ENCODE peak calls at places on chromosomes 6 and 20, in four cellular contexts. Y is K562, R is A549, L is IMR-90. M is an unnamed sample.

GRCh38 chr20:52595492-52595891 is 376.7 kb upstream of the TSHZ2 start:
- DNase-seq in L (no peak), R (no peak), Y (no peak), M (no peak)

GRCh38 chr6:168179133-168179532 is 100.1 kb upstream of the FRMD1 start:
- DNase-seq in R (no peak), L (no peak), Y (no peak), M (no peak)

GRCh38 chr6:15023448-15023847 is 222.4 kb upstream of the JARID2 start:
- DNase-seq in L (no peak), R (no peak), Y (no peak), M (peak; percentile 94)

GRCh38 chr20:62376112-62377063 is 9.3 kb upstream of the LAMA5 start:
- DNase-seq in Y (no peak), R (no peak), L (peak; percentile 32), M (no peak)

GRCh38 chr6:146913842-146914562 is 290.2 kb upstream of the STXBP5 start:
- DNase-seq in R (peak; percentile 52), L (peak; percentile 99), Y (peak; percentile 81), M (no peak)

GRCh38 chr6:83221886-83222479 is 28.8 kb downstream of the RWDD2A start:
- DNase-seq in L (peak; percentile 54), R (no peak), Y (no peak), M (no peak)

GRCh38 chr20:9515761-9516657 is 1.6 kb downstream of the LAMP5 start:
- DNase-seq in R (no peak), L (no peak), Y (no peak), M (no peak)

GRCh38 chr20:50347568-50347981 is 156.9 kb downstream of the CEBPB start:
- DNase-seq in R (no peak), L (no peak), Y (no peak), M (no peak)

GRCh38 chr6:35161265-35161664 is 20.1 kb upstream of the TCP11 start:
- DNase-seq in L (no peak), Y (no peak), R (no peak), M (no peak)

GRCh38 chr6:104702126-104702841 is 157.4 kb downstream of the HACE1 start:
- DNase-seq in R (no peak), L (no peak), Y (no peak), M (no peak)

GRCh38 chr20:57939499-57939898 is 229.7 kb upstream of the PMEPA1 start:
- DNase-seq in Y (no peak), R (no peak), L (no peak), M (no peak)

DNA sequence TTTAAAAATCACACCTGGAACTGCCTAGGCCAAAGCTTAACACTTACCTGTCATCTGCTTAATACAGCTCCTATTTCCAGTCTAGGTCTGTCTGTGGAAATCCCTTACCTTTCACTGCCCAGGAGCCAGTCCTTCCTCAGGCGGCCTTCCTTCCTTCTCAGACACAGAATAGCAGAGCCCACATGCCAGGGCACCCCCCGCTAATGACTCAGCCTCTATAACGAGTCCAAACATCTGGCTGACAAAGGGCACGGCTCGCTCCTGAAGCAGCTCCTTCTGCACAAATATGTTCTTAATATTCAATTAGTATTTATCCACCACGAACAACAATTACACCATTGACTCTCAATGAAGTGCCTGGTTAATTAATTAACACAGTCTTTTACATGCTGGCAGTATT is 158.4 kb upstream of the MLN start:
- DNase-seq in R (no peak), Y (no peak), L (peak; percentile 15), M (no peak)
- TF ChIP-seq ELK1 in R (no peak), Y (no peak), L (no peak), M (no peak)

GRCh38 chr20:39016496-39016895 is 54.4 kb downstream of the DHX35 start:
- DNase-seq in L (no peak), R (no peak), Y (no peak), M (no peak)

GRCh38 chr20:39009348-39009747 is 47.2 kb downstream of the DHX35 start:
- DNase-seq in L (no peak), Y (no peak), R (no peak), M (no peak)

GRCh38 chr20:39016076-39016475 is 53.9 kb downstream of the DHX35 start:
- DNase-seq in L (no peak), Y (no peak), R (no peak), M (no peak)

GRCh38 chr20:39010496-39010895 is 48.4 kb downstream of the DHX35 start:
- DNase-seq in L (no peak), Y (no peak), R (no peak), M (no peak)

GRCh38 chr20:39013662-39014109 is 51.5 kb downstream of the DHX35 start:
- DNase-seq in Y (no peak), L (no peak), R (no peak), M (no peak)
- TF ChIP-seq ELK1 in Y (no peak), L (no peak), R (no peak), M (no peak)

GRCh38 chr6:108609276-108609769 is 48.6 kb downstream of the FOXO3 start:
- DNase-seq in L (peak; percentile 83), Y (no peak), R (no peak), M (no peak)
- TF ChIP-seq ELK1 in L (no peak), Y (no peak), R (no peak), M (no peak)

DNA sequence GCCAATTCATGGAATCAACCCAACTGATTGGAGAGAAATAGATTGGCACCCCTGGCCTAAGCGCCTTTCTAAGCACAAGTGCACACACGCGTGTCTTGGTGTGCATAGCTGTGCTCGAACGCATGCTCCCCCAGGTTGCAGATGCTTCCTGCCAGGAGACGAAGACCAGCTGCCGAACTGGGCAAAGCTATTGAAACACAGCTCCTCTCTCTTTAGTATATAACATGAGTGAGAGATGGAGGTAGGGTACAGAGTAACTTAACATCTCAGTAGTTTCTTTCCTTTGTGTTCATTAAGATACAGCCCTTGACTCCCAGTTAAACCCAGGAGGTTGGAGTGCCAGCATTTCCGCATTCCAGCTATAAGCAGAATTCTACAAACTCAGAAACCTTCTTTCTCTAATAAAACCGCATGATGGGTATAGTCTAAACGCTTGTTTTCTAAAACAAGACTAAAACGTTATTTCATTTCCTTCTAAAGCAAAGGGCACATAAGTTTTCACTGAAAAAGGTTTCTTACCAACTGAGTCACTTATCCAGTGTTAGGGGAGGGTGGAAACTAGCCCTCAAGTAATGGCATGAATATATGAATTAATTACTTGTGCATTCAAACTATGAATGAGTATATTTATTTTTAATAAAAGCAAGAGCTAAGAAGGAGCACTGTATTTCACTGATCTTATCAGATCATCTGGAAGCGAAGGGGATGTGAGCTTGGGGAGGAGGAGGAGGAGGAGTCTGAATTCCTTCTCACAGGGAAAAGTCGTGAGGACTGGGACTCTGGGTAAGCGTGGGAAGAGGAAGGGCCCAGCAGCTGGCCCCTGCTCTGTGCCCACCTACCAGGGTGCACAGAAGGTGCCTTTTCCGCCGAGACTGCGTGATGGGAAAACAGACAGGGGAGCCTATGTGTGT is 179.2 kb downstream of the TMEM242 start:
- DNase-seq in L (peak; percentile 70), Y (no peak), R (no peak), M (no peak)
- TF ChIP-seq ELK1 in L (no peak), Y (no peak), R (no peak), M (no peak)